ENCODE peak calls at places on chromosomes 4 and X, in eight cellular contexts. T is amygdala; Q is stimulated activated naive CD4-positive, alpha-beta T cell treated with Interleukin-2 at 50 U/mL for 16 hours; D is nucleus accumbens; I is endodermal cell; H is stimulated activated CD4-positive, alpha-beta T cell treated with anti-CD3 and anti-CD28 coated beads, Interleukin-12 subunit alpha, Interleukin-12 subunit beta, amount 100 ng/mL, for 24 hours; O is T follicular helper cell; L is ovary. J is an unnamed sample.

GRCh38 chr4:112038861-112039260 is 106.4 kb upstream of the FAM241A start:
- DNase-seq in T (no peak), Q (no peak), D (no peak), I (no peak), H (no peak), O (no peak), L (no peak), J (peak)

GRCh38 chr4:147768113-147768512 is 36.2 kb downstream of the ARHGAP10 start:
- DNase-seq in T (no peak), Q (no peak), D (no peak), I (no peak), H (no peak), O (no peak), L (no peak), J (peak)

GRCh38 chr4:85514783-85515182 is 39.8 kb downstream of the ARHGAP24 start:
- DNase-seq in T (no peak), Q (no peak), D (no peak), I (no peak), H (no peak), O (no peak), L (no peak), J (no peak)

GRCh38 chr4:161564230-161564834 is 599.5 kb downstream of the FSTL5 start:
- DNase-seq in T (no peak), Q (no peak), D (no peak), I (no peak), H (no peak), O (no peak), L (no peak), J (peak)

GRCh38 chr4:143185253-143186107 is 763 bp downstream of the USP38 start:
- DNase-seq in T (no peak), Q (no peak), D (no peak), I (peak), H (no peak), O (peak), L (no peak), J (peak)

GRCh38 chr4:2390780-2391490 is 27.5 kb downstream of the ZFYVE28 start:
- DNase-seq in T (no peak), Q (no peak), D (no peak), I (no peak), H (no peak), O (no peak), L (no peak), J (no peak)

GRCh38 chr4:86247328-86247727 is 112.5 kb downstream of the MAPK10 start:
- DNase-seq in T (no peak), Q (no peak), D (no peak), I (no peak), H (no peak), O (no peak), L (no peak), J (no peak)

GRCh38 chr4:106763044-106763443 is 273.1 kb downstream of the DKK2 start:
- DNase-seq in T (no peak), Q (no peak), D (no peak), I (peak), H (no peak), O (no peak), L (no peak), J (peak)

GRCh38 chr4:3252831-3253641 is 4.1 kb downstream of the MSANTD1 start:
- DNase-seq in T (no peak), Q (no peak), D (no peak), I (peak), H (no peak), O (no peak), L (peak), J (no peak)

GRCh38 chrX:3384330-3384729 is 37.9 kb upstream of the MXRA5 start:
- DNase-seq in T (no peak), Q (no peak), D (no peak), I (no peak), H (no peak), O (no peak), L (no peak), J (peak)

GRCh38 chr4:55752810-55753209 is 66.8 kb upstream of the EXOC1L start:
- DNase-seq in T (no peak), Q (no peak), D (no peak), I (no peak), H (no peak), O (no peak), L (no peak), J (no peak)

GRCh38 chr4:82457266-82457665 is 26.9 kb downstream of the ENOPH1 start:
- DNase-seq in T (no peak), Q (no peak), D (no peak), I (peak), H (no peak), O (no peak), L (no peak), J (no peak)

GRCh38 chr4:139720806-139721205 is 55.2 kb downstream of the MGST2 start:
- DNase-seq in T (no peak), Q (no peak), D (no peak), I (no peak), H (no peak), O (no peak), L (no peak), J (no peak)

GRCh38 chr4:79308971-79309370 is 16.9 kb downstream of the NAA11 start:
- DNase-seq in T (no peak), Q (no peak), D (no peak), I (no peak), H (no peak), O (no peak), L (no peak), J (no peak)

GRCh38 chr4:86092684-86093083 is 267.2 kb downstream of the MAPK10 start:
- DNase-seq in T (no peak), Q (no peak), D (no peak), I (no peak), H (no peak), O (no peak), L (no peak), J (peak)

GRCh38 chr4:173494013-173494970 is 35.7 kb downstream of the HAND2 start:
- DNase-seq in T (no peak), Q (peak), D (peak), I (peak), H (peak), O (peak), L (peak), J (peak)

GRCh38 chr4:145951931-145952330 is 13.3 kb upstream of the ZNF827 start:
- DNase-seq in T (no peak), Q (no peak), D (no peak), I (no peak), H (no peak), O (no peak), L (no peak), J (peak)

GRCh38 chr4:113635739-113636437 is 125.7 kb downstream of the CAMK2D start:
- DNase-seq in T (no peak), Q (no peak), D (no peak), I (no peak), H (no peak), O (no peak), L (no peak), J (peak)

GRCh38 chr4:155025762-155026457 is 182.5 kb upstream of the NPY2R start:
- DNase-seq in T (no peak), Q (no peak), D (no peak), I (peak), H (peak), O (no peak), L (no peak), J (peak)

GRCh38 chrX:49176421-49177326 is 5.0 kb downstream of the PLP2 start:
- DNase-seq in T (no peak), Q (no peak), D (no peak), I (no peak), H (no peak), O (no peak), L (no peak), J (peak)

GRCh38 chr4:146638801-146639351 is at the start of gene POU4F2:
- DNase-seq in T (no peak), Q (no peak), D (no peak), I (peak), H (no peak), O (no peak), L (no peak), J (no peak)

GRCh38 chr4:114673306-114673705 is 74.7 kb downstream of the UGT8 start:
- DNase-seq in T (no peak), Q (no peak), D (no peak), I (no peak), H (no peak), O (no peak), L (no peak), J (no peak)

GRCh38 chr4:17347445-17347844 is 164.4 kb downstream of the QDPR start:
- DNase-seq in T (no peak), Q (no peak), D (no peak), I (peak), H (no peak), O (no peak), L (no peak), J (no peak)

GRCh38 chr4:11471613-11472012 is 42.9 kb upstream of the HS3ST1 start:
- DNase-seq in T (no peak), Q (peak), D (no peak), I (no peak), H (peak), O (peak), L (no peak), J (peak)

GRCh38 chrX:6856471-6856870 is 291.0 kb upstream of the STS start:
- DNase-seq in T (no peak), Q (no peak), D (no peak), I (no peak), H (no peak), O (no peak), L (no peak), J (no peak)

GRCh38 chr4:76300012-76300411 is 6.5 kb upstream of the STBD1 start:
- DNase-seq in T (no peak), Q (no peak), D (no peak), I (no peak), H (no peak), O (no peak), L (no peak), J (no peak)

GRCh38 chr4:7433376-7434140 is 1.2 kb downstream of the PSAPL1 start:
- DNase-seq in T (no peak), Q (no peak), D (no peak), I (no peak), H (no peak), O (no peak), L (no peak), J (no peak)

GRCh38 chr4:40552536-40552935 is 77.1 kb downstream of the RBM47 start:
- DNase-seq in T (no peak), Q (no peak), D (no peak), I (peak), H (no peak), O (no peak), L (no peak), J (peak)

GRCh38 chrX:134374910-134375309 is 85.1 kb upstream of the HPRT1 start:
- DNase-seq in T (no peak), Q (no peak), D (no peak), I (no peak), H (no peak), O (no peak), L (no peak), J (no peak)

GRCh38 chrX:71283409-71284143 is at the start of gene NONO:
- DNase-seq in T (peak), Q (peak), D (peak), I (peak), H (peak), O (peak), L (peak), J (peak)

GRCh38 chr4:170529760-170530440 is 440.1 kb upstream of the AADAT start:
- DNase-seq in T (no peak), Q (no peak), D (no peak), I (no peak), H (no peak), O (no peak), L (no peak), J (peak)

GRCh38 chr4:9785926-9786325 is 4.5 kb downstream of the DRD5 start:
- DNase-seq in T (no peak), Q (no peak), D (no peak), I (no peak), H (no peak), O (no peak), L (no peak), J (no peak)

GRCh38 chrX:124388562-124388961 is 42.2 kb downstream of the SH2D1A start:
- DNase-seq in T (no peak), Q (peak), D (no peak), I (peak), H (peak), O (peak), L (peak), J (peak)

GRCh38 chr4:110854021-110854678 is 231.3 kb upstream of the PITX2 start:
- DNase-seq in T (no peak), Q (no peak), D (no peak), I (no peak), H (no peak), O (no peak), L (no peak), J (peak)

GRCh38 chrX:71173440-71173839 is 28.8 kb downstream of the NLGN3 start:
- DNase-seq in T (no peak), Q (no peak), D (no peak), I (no peak), H (no peak), O (no peak), L (no peak), J (no peak)